ENCODE peak calls at places on chromosomes 13 and 19, in nine cellular contexts. T is anterior cingulate cortex; M is iPS DF 6.9; Q is Caco-2; F is Caki2; C is lower lobe of right lung; I is right cardiac atrium; A is RPMI8226; D is activated naive CD8-positive, alpha-beta T cell treated with anti-CD3 and anti-CD28 coated beads, Interleukin-2, amount 10 ng/mL, durations not matched to agents 7 days and 5 days. H is an unnamed sample.
A peak's percentile ranks its signal among the peaks of the same experiment; 100 is the strongest.

GRCh38 chr19:33100894-33101644 is 20.1 kb downstream of the GPATCH1 start:
- DNase-seq in T (no peak), M (no peak), Q (peak; percentile 90), F (peak; percentile 81), C (no peak), I (no peak), A (no peak), D (no peak), H (no peak)

GRCh38 chr13:75635101-75635620 is 969 bp upstream of the LMO7 start:
- DNase-seq in T (no peak), M (no peak), Q (peak; percentile 54), F (peak; percentile 3), C (no peak), I (no peak), A (no peak), D (no peak), H (peak; percentile 3)

GRCh38 chr13:47334173-47334572 is 437.3 kb upstream of the HTR2A start:
- DNase-seq in T (no peak), M (no peak), Q (no peak), F (peak; percentile 1), C (no peak), I (no peak), A (no peak), D (no peak), H (no peak)

GRCh38 chr13:34933349-34933748 is 8.7 kb upstream of the NBEA start:
- DNase-seq in T (no peak), M (no peak), Q (no peak), F (no peak), C (no peak), I (no peak), A (no peak), D (no peak), H (no peak)

GRCh38 chr19:1755467-1756155 is 2.3 kb downstream of the ONECUT3 start:
- DNase-seq in T (no peak), M (no peak), Q (no peak), F (no peak), C (no peak), I (no peak), A (no peak), D (no peak), H (no peak)

GRCh38 chr19:19443902-19444693 is 38.6 kb downstream of the GATAD2A start:
- DNase-seq in T (no peak), M (no peak), Q (no peak), F (no peak), C (no peak), I (no peak), A (no peak), D (no peak), H (no peak)

GRCh38 chr19:1889907-1890306 is 4.6 kb upstream of the ABHD17A start:
- DNase-seq in T (no peak), M (no peak), Q (no peak), F (no peak), C (no peak), I (no peak), A (no peak), D (no peak), H (no peak)

GRCh38 chr19:31548941-31549340 is 199.7 kb upstream of the TSHZ3 start:
- DNase-seq in T (no peak), M (no peak), Q (no peak), F (peak; percentile 17), C (no peak), I (peak; percentile 27), A (no peak), D (no peak), H (no peak)

GRCh38 chr19:12784394-12784870 is 6.9 kb upstream of the JUNB start:
- DNase-seq in T (no peak), M (no peak), Q (no peak), F (no peak), C (no peak), I (peak; percentile 12), A (no peak), D (no peak), H (no peak)

GRCh38 chr13:39881887-39882286 is 226.4 kb downstream of the COG6 start:
- DNase-seq in T (no peak), M (no peak), Q (no peak), F (no peak), C (no peak), I (no peak), A (no peak), D (no peak), H (no peak)